ENCODE peak calls at places on chromosome 15, in seven cellular contexts. M, J, Q, R, V, C and Y are unnamed samples.

GRCh38 chr15:35559683-35560082 is 13.7 kb upstream of the DPH6 start:
- DNase-seq in M (no peak), J (no peak), Q (no peak), R (no peak), V (no peak), C (no peak), Y (no peak)

GRCh38 chr15:100484419-100484818 is 44.3 kb downstream of the CERS3 start:
- DNase-seq in M (no peak), J (no peak), Q (no peak), R (no peak), V (no peak), C (no peak), Y (no peak)

GRCh38 chr15:43958894-43959330 is 132.1 kb downstream of the WDR76 start:
- DNase-seq in M (peak; percentile 88), J (no peak), Q (no peak), R (no peak), V (peak; percentile 2), C (no peak), Y (no peak)

GRCh38 chr15:68491415-68492106 is 59.6 kb upstream of the ITGA11 start:
- DNase-seq in M (no peak), J (no peak), Q (no peak), R (no peak), V (no peak), C (no peak), Y (no peak)

GRCh38 chr15:48493084-48493762 is 152.3 kb downstream of the FBN1 start:
- DNase-seq in M (peak; percentile 98), J (no peak), Q (no peak), R (no peak), V (no peak), C (no peak), Y (no peak)

GRCh38 chr15:35430301-35430700 is 115.7 kb downstream of the DPH6 start:
- DNase-seq in M (no peak), J (no peak), Q (no peak), R (no peak), V (no peak), C (no peak), Y (no peak)

GRCh38 chr15:64017082-64017588 is 29.1 kb downstream of the DAPK2 start:
- DNase-seq in M (peak; percentile 65), J (no peak), Q (no peak), R (no peak), V (no peak), C (no peak), Y (no peak)

GRCh38 chr15:65163041-65163440 is 22.1 kb downstream of the CLPX start:
- DNase-seq in M (no peak), J (no peak), Q (no peak), R (no peak), V (no peak), C (no peak), Y (no peak)

GRCh38 chr15:64690578-64691296 is 84.7 kb downstream of the RBPMS2 start:
- DNase-seq in M (no peak), J (no peak), Q (no peak), R (peak; percentile 62), V (no peak), C (no peak), Y (no peak)

GRCh38 chr15:48924528-48925393 is 39.0 kb downstream of the SHC4 start:
- DNase-seq in M (peak; percentile 32), J (no peak), Q (no peak), R (no peak), V (no peak), C (no peak), Y (no peak)

GRCh38 chr15:28123408-28124023 is 24.4 kb upstream of the OCA2 start:
- DNase-seq in M (peak; percentile 68), J (peak; percentile 81), Q (no peak), R (peak; percentile 56), V (peak; percentile 83), C (peak; percentile 90), Y (peak; percentile 84)

GRCh38 chr15:89315375-89315929 is 19.2 kb downstream of the POLG start:
- DNase-seq in M (no peak), J (no peak), Q (no peak), R (no peak), V (no peak), C (no peak), Y (no peak)

GRCh38 chr15:68415061-68415460 is 16.9 kb downstream of the ITGA11 start:
- DNase-seq in M (no peak), J (no peak), Q (no peak), R (no peak), V (no peak), C (no peak), Y (no peak)

GRCh38 chr15:77096131-77096530 is 25.2 kb upstream of the TSPAN3 start:
- DNase-seq in M (no peak), J (no peak), Q (no peak), R (no peak), V (no peak), C (no peak), Y (no peak)

GRCh38 chr15:95368211-95368610 is 962.3 kb upstream of the NR2F2 start:
- DNase-seq in M (no peak), J (no peak), Q (no peak), R (no peak), V (no peak), C (no peak), Y (peak; percentile 13)

GRCh38 chr15:90338483-90338980 is 13.6 kb upstream of the ZNF774 start:
- DNase-seq in M (no peak), J (no peak), Q (no peak), R (no peak), V (no peak), C (no peak), Y (no peak)

GRCh38 chr15:31974855-31975421 is 55.4 kb upstream of the CHRNA7 start:
- DNase-seq in M (peak; percentile 6), J (peak; percentile 73), Q (no peak), R (no peak), V (peak; percentile 88), C (peak; percentile 72), Y (peak; percentile 73)

GRCh38 chr15:84826369-84826823 is 9.2 kb downstream of the ALPK3 start:
- DNase-seq in M (peak; percentile 26), J (no peak), Q (peak; percentile 64), R (peak; percentile 57), V (peak; percentile 63), C (no peak), Y (peak; percentile 46)

DNA sequence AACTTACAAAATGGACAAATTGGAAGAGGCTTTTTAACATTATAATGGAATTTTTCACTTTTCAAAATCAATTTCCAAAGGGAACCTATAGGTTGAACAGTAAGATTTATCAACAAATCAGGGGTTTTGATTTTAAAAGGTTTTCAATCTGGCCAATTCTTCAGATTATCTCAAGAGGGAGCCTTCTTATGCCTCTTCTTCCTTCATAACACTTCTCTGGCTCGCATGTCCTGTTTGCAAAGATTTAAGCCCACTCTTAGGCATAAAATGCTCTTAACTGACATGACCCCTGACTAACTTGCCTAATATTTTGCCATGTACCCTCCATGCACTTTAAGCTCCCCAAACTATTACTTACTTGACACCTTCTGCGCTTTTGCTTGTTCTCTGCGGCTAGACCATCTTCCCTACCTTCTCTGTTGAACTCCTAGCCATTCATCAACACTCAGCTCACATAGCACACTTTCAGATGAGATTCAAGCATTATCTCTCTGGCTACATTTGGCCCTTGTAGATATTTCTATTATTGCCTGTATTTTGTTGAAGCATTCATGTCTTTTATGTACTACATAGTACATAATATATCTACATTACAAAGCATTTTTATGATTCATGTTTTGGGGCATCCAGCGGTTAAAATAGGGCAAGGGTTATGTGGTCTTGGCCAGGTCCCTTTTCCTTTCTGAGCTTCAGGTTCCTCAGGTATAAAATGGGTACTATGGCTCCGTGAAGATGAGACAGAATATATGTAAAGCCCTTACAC is 1.0 kb upstream of the ARIH1 start:
- DNase-seq in M (peak; percentile 50), J (no peak), Q (no peak), R (no peak), V (no peak), C (no peak), Y (no peak)
- TF ChIP-seq CTCF in M (peak; percentile 44), J (peak; percentile 31), Q (no peak), R (no peak), V (no peak), C (no peak), Y (no peak)

GRCh38 chr15:51126842-51127241 is 32.1 kb upstream of the TNFAIP8L3 start:
- DNase-seq in M (no peak), J (no peak), Q (no peak), R (no peak), V (no peak), C (no peak), Y (no peak)

GRCh38 chr15:51117270-51117669 is 22.6 kb upstream of the TNFAIP8L3 start:
- DNase-seq in M (peak; percentile 38), J (no peak), Q (no peak), R (no peak), V (no peak), C (no peak), Y (no peak)

GRCh38 chr15:51119120-51119519 is 24.4 kb upstream of the TNFAIP8L3 start:
- DNase-seq in M (no peak), J (no peak), Q (no peak), R (no peak), V (no peak), C (no peak), Y (no peak)

GRCh38 chr15:51121631-51122225 is 27.0 kb upstream of the TNFAIP8L3 start:
- DNase-seq in M (no peak), J (no peak), Q (no peak), R (no peak), V (no peak), C (no peak), Y (no peak)

DNA sequence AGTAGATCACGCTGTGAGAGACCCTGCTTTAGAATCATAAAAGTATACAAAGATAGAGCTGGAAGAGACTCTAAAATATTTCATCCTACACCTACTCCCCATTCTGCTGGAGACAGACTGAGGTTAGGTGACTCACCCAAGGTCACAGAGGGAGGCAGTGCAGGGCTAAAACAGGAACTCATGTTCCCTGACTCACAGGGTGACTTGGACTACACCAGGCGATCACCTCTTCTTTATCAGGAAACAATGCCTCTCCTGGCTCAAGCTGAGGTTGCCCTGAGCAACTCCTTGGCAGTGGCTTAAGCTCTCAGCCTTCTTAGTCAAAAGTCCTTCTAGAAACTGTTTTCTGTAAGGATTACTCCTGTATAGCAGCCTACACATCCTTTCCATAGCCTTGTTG is 26.4 kb upstream of the TNFAIP8L3 start:
- DNase-seq in M (peak; percentile 88), J (no peak), Q (no peak), R (peak; percentile 56), V (peak; percentile 15), C (no peak), Y (no peak)
- TF ChIP-seq CTCF in M (no peak), J (no peak), Q (no peak), R (no peak), V (no peak), C (no peak), Y (no peak)

GRCh38 chr15:75661779-75662140 is 14.0 kb downstream of the SNX33 start:
- DNase-seq in M (no peak), J (no peak), Q (no peak), R (no peak), V (no peak), C (no peak), Y (no peak)
- TF ChIP-seq CTCF in M (no peak), J (no peak), Q (no peak), R (no peak), V (no peak), C (no peak), Y (no peak)

DNA sequence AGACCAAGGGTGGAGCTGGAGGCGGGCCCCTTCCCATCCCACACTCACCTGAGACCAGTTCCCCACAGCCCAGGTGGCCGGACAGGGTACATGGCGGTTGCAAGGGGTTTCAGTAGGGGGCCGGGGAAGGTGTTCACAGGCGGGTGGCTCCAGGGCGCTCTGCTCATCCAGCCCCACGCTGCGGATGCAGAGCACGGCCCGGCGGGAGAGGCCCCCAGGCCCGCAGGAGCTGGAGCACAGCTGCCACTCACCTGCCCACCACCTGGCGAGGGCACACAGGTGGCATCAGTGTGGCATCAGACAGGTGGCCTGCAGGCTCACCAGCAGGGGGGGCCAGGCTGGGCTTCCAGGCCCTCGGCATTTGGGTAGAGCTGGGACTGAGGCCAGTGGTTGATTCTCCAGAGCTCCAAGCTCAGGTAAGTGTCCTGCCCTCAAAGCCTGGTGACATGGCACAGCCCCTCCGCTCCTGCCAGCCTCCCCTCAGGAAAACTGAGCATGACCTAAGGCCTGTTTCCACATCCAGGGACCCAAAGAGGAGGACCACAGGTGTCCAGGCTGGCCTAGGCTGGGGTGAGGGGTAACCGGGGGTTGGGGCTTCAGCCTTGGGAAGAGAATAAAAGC is 43.8 kb downstream of the ADAMTS7 start:
- DNase-seq in M (no peak), J (no peak), Q (peak; percentile 69), R (peak; percentile 31), V (no peak), C (no peak), Y (no peak)
- TF ChIP-seq CTCF in M (no peak), J (no peak), Q (no peak), R (no peak), V (no peak), C (no peak), Y (no peak)